ENCODE peak calls at places on chromosomes 2 and 18, in eight cellular contexts. S is progenitor cell of endocrine pancreas, B is choroid plexus epithelial cell, I is transverse colon, M is body of pancreas, T is A549, Y is esophagus muscularis mucosa, R is cardiac fibroblast. Z is an unnamed sample.

GRCh38 chr18:58320907-58321561 is 277.0 kb downstream of the NEDD4L start:
- DNase-seq in S (no peak), B (no peak), I (no peak), M (no peak), T (no peak), Y (no peak), R (no peak), Z (no peak)

GRCh38 chr2:164655336-164655735 is 34.1 kb upstream of the GRB14 start:
- DNase-seq in S (no peak), B (peak), I (no peak), M (no peak), T (peak), Y (no peak), R (peak), Z (no peak)

GRCh38 chr2:15622214-15622613 is 30.5 kb downstream of the DDX1 start:
- DNase-seq in S (no peak), B (no peak), I (no peak), M (no peak), T (no peak), Y (no peak), R (no peak), Z (no peak)

GRCh38 chr2:237438082-237438925 is 24.3 kb upstream of the COL6A3 start:
- DNase-seq in S (no peak), B (peak), I (peak), M (peak), T (no peak), Y (no peak), R (no peak), Z (peak)

GRCh38 chr18:11666176-11666575 is 22.9 kb upstream of the GNAL start:
- DNase-seq in S (no peak), B (no peak), I (no peak), M (no peak), T (no peak), Y (peak), R (no peak), Z (no peak)

GRCh38 chr2:28430377-28430765 is 37.7 kb downstream of the FOSL2 start:
- DNase-seq in S (no peak), B (no peak), I (no peak), M (no peak), T (no peak), Y (no peak), R (no peak), Z (no peak)

GRCh38 chr18:26252411-26252810 is 26.2 kb downstream of the TAF4B start:
- DNase-seq in S (no peak), B (no peak), I (no peak), M (no peak), T (no peak), Y (no peak), R (no peak), Z (no peak)

GRCh38 chr2:212318636-212319035 is 220.0 kb downstream of the ERBB4 start:
- DNase-seq in S (no peak), B (no peak), I (no peak), M (no peak), T (no peak), Y (no peak), R (no peak), Z (no peak)

GRCh38 chr18:48929951-48930713 is 20.6 kb downstream of the SMAD7 start:
- DNase-seq in S (peak), B (peak), I (peak), M (peak), T (peak), Y (no peak), R (peak), Z (no peak)

GRCh38 chr2:178865537-178865936 is 58.3 kb upstream of the TTN start:
- DNase-seq in S (no peak), B (no peak), I (no peak), M (peak), T (no peak), Y (no peak), R (peak), Z (no peak)

GRCh38 chr2:226794751-226795171 is 4.9 kb downstream of the IRS1 start:
- DNase-seq in S (no peak), B (peak), I (no peak), M (peak), T (peak), Y (no peak), R (peak), Z (peak)
- TF ChIP-seq CTCF in S (no peak), B (peak), I (no peak), M (no peak), T (no peak), Y (no peak), R (no peak), Z (no peak)

DNA sequence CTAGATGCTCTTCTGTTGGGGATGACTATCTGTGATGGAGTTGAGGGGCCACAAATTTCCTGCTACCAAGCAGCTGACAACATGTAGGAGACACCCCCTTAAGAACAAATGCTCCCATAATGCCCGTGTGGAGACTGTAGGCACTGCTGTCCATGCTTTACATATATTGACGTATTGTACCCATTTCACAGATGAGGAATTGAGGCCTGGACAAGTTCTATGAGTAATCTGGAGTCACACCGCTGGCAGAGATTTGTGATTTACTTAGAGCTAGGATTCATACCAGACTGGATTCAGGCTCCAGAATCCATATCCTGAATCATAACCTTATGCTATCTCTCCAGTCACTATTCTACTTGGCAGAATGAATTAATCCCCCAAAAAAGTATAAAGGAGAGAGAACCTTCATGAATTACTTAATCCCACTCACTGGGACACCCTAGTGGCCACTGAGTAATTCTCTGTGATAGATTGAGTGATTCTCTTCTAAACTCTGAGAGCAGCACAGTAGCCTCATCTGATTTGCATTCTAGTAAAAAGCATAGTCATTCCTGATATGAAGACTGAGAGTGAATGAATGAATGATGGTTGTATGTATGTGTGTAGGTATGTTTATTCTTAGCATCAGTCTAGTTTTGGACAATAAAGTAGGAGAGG is 460.7 kb upstream of the MEIS1 start:
- DNase-seq in S (no peak), B (no peak), I (no peak), M (no peak), T (peak), Y (no peak), R (no peak), Z (no peak)
- TF ChIP-seq CTCF in S (peak), B (no peak), I (no peak), M (no peak), T (no peak), Y (no peak), R (no peak), Z (no peak)

DNA sequence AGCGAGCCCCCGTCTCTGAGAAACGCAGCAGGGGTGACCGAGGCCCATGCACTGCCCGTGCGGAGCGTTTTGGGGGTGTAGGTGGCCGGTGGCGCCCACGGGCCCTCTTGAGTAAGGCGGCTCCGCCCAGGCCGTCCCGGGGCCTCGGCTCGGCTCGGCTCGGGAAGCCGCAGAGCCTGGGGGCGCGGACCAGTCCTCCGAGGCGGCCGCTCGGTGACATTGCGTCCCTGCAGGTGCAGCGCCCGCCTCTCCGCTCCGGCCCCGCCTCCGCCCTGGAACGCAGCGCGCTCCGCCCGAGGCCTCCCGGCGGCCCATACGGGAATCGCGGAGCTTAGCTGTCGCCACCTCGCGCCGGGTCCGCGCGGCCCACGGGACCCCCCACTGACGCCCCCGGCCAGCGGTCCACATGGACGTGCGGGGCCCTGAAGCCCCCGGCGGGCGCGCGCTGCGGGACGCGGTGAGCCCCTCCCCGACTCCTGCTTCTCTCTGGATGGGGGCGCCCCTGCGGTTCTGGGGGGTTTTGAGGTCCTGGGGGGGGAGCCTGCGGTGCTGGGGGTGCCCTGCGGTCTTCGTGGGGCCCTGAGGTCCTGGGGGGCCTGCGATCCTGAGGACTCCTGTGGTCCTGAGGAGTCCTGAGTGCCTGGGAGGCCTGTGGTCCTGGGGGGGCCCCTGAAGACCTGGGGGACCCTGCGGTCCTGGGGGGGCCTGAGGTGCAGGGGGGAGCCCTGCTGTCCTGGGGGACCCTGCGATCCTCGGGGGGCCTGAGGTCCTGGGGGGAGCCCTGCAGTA is at the start of gene HSBP1L1:
- DNase-seq in S (peak), B (no peak), I (peak), M (peak), T (peak), Y (no peak), R (peak), Z (peak)
- TF ChIP-seq CTCF in S (peak), B (peak), I (peak), M (peak), T (peak), Y (peak), R (no peak), Z (no peak)

DNA sequence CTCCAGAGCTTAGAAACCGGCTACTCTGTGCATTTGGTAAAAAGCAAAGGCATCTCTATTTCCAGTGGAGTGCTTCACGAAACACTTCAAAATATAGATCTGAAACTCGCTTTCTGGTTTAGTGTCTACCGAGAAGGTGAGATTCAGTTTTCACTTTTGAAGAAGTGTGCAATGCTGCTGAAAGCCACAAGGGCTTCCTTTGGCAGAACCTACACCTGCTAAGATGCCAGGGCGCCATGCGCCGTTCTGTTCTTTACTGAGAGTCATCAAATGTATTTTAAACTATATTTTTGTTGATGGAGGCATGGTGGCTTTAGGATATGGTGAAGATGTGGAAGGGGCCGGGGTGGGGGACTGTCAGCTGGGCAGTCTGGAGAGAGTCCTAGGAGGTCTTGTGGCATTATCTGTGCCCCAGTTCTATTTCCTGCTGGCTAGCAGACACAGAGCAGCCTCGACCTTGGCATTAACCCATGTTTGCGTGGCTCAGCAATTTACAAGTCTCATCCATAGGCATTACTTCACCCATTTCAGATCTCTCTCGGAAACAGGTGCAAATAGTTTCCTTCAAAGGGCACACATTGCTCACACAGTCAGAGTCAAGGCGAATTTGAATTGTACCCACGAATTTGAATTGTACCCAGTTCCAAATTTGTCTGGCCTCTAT is 46.7 kb upstream of the KCNF1 start:
- DNase-seq in S (no peak), B (no peak), I (no peak), M (no peak), T (no peak), Y (no peak), R (no peak), Z (no peak)
- TF ChIP-seq CTCF in S (no peak), B (no peak), I (no peak), M (no peak), T (no peak), Y (no peak), R (no peak), Z (peak)